ENCODE peak calls at places on chromosome 5, in ten cellular contexts. J, H, W, I, P, C, Q, R, K and Z are unnamed samples.

GRCh38 chr5:165325201-165325600 is 1819.8 kb downstream of the MAT2B start:
- DNase-seq in J (no peak), H (no peak), W (no peak), I (no peak), P (no peak), C (no peak), Q (peak; percentile 79), R (no peak), K (peak; percentile 12), Z (no peak)

GRCh38 chr5:94908889-94909480 is 290.5 kb downstream of the SLF1 start:
- DNase-seq in J (no peak), H (peak; percentile 55), W (no peak), I (no peak), P (peak; percentile 68), C (peak; percentile 42), Q (peak; percentile 66), R (no peak), K (peak; percentile 37), Z (no peak)

GRCh38 chr5:102919211-102919610 is 164.1 kb downstream of the PAM start:
- DNase-seq in J (no peak), H (no peak), W (no peak), I (no peak), P (no peak), C (no peak), Q (no peak), R (no peak), K (no peak), Z (no peak)

GRCh38 chr5:124263680-124264491 is 482.6 kb downstream of the ZNF608 start:
- DNase-seq in J (no peak), H (no peak), W (no peak), I (no peak), P (peak; percentile 43), C (no peak), Q (no peak), R (no peak), K (no peak), Z (no peak)

GRCh38 chr5:80864109-80864508 is 96.1 kb upstream of the RASGRF2 start:
- DNase-seq in J (no peak), H (no peak), W (no peak), I (no peak), P (no peak), C (no peak), Q (no peak), R (no peak), K (no peak), Z (no peak)

GRCh38 chr5:90342576-90342975 is 67.0 kb downstream of the CETN3 start:
- DNase-seq in J (no peak), H (no peak), W (no peak), I (no peak), P (no peak), C (no peak), Q (no peak), R (no peak), K (no peak), Z (no peak)

GRCh38 chr5:34535433-34535832 is 120.7 kb upstream of the RAI14 start:
- DNase-seq in J (no peak), H (no peak), W (no peak), I (no peak), P (no peak), C (no peak), Q (no peak), R (no peak), K (no peak), Z (no peak)

GRCh38 chr5:68922172-68922987 is 171.4 kb upstream of the SLC30A5 start:
- DNase-seq in J (no peak), H (no peak), W (no peak), I (no peak), P (peak; percentile 83), C (no peak), Q (no peak), R (no peak), K (no peak), Z (no peak)

DNA sequence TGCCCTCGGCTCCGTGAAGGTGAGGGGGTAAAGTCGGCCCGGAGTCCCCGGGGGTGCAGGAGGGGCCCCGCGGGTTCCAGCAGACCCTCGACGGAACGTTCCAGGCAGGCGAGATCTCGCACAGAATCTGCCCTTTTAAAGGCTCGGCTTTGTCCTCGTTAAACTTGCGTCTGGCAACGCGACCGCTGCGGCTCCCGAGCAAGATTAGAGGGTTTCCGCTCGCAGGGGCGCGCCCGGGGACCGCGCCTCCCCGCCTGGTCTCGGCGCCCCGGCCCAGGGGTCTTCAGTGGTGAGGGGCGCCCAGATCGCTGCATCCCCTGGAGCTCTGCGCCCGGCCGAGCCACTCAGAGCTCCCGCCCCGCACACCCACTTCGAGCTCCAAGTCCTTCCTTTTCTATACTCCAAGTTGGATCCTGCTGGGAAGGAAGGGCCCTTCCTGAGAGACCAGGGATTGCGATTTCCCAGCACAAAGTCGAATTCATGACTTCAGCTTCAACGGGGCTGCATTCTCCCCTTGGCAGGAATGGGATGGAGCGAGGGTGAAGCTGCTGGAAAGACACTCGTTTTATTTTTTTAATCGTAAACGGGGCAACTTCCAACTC is 11.4 kb downstream of the PROP1 start:
- DNase-seq in J (no peak), H (no peak), W (no peak), I (no peak), P (peak; percentile 44), C (no peak), Q (no peak), R (no peak), K (no peak), Z (no peak)
- H3K4me3 ChIP-seq in J (no peak overlapping the region), H (no peak overlapping the region), W (no peak overlapping the region), I (no peak overlapping the region), P (peak overlapping the region; percentile 47), C (no peak overlapping the region), Q (no peak overlapping the region), R (no peak overlapping the region), K (no peak overlapping the region), Z (no peak overlapping the region)

GRCh38 chr5:75050415-75050814 is 1.9 kb downstream of the GCNT4 start:
- DNase-seq in J (no peak), H (no peak), W (no peak), I (no peak), P (peak; percentile 88), C (peak; percentile 58), Q (peak; percentile 21), R (no peak), K (no peak), Z (no peak)
- TF ChIP-seq CTCF in J (no peak), H (no peak), W (peak; percentile 41), I (no peak), P (peak; percentile 53), C (no peak), Q (peak; percentile 45), R (no peak), K (peak; percentile 34), Z (peak; percentile 50)

DNA sequence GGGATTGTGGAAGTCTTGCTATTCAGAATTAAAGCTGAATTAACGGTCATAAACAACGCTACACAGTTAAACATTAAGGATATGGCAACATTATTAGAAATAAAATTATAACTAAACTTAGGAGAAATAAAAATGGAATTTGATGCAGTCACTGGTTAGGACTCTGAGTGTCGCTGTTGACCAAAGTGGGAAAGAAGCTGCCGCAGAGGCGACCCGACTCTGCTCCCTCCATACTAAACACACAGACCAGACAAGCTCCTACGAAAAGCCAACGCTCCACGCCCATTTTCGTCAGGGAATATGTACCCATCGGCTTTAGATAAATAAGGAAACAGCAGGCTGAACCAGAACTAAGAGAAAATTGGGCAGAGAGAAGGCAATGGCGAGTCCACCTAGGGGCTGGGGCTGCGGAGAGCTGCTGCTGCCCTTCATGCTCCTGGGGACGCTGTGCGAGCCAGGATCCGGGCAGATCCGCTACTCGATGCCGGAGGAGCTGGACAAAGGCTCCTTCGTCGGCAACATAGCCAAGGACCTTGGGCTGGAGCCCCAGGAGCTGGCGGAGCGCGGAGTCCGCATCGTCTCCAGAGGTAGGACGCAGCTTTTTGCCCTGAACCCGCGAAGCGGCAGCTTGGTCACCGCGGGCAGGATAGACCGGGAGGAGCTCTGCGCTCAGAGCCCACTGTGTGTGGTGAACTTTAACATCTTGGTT is at the start of gene PCDHGA5:
- DNase-seq in J (no peak), H (no peak), W (no peak), I (no peak), P (no peak), C (peak; percentile 46), Q (peak; percentile 27), R (no peak), K (peak; percentile 40), Z (no peak)
- H3K4me3 ChIP-seq in J (no peak within 1 kb of the TSS), H (no peak within 1 kb of the TSS), W (no peak within 1 kb of the TSS), I (no peak within 1 kb of the TSS), P (peak within 1 kb of the TSS; percentile 15), C (peak within 1 kb of the TSS; percentile 36), Q (peak within 1 kb of the TSS; percentile 33), R (no peak within 1 kb of the TSS), K (peak within 1 kb of the TSS; percentile 48), Z (no peak within 1 kb of the TSS)

DNA sequence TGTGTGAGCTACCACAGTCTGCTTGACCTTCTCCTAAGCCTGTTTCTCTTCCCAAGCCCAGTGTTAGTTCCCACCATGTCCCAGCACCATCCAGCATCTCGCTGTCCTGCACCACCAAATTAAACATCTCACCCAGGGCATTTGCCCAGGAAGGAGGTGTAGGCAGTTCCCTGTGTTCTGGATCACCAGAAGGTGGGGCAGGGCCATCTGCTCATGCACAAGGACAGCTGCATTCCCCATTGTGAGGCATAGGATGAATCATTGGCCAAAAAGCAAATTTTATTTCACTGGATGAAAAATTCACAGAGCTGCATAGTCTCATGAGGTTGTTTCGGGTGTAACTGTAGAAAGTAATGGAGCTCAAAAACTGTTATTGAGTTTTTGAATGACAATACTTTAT is 89.5 kb upstream of the GRIA1 start:
- DNase-seq in J (no peak), H (no peak), W (no peak), I (no peak), P (no peak), C (no peak), Q (no peak), R (no peak), K (no peak), Z (no peak)
- TF ChIP-seq CTCF in J (no peak), H (no peak), W (no peak), I (no peak), P (no peak), C (no peak), Q (no peak), R (no peak), K (no peak), Z (no peak)

GRCh38 chr5:98777295-98777694 is 3.8 kb downstream of the RGMB start:
- DNase-seq in J (no peak), H (no peak), W (no peak), I (no peak), P (no peak), C (no peak), Q (no peak), R (no peak), K (no peak), Z (no peak)

GRCh38 chr5:98774192-98775046 is 956 bp downstream of the RGMB start:
- DNase-seq in J (peak; percentile 53), H (peak; percentile 45), W (no peak), I (peak; percentile 33), P (peak; percentile 85), C (peak; percentile 63), Q (peak; percentile 79), R (peak; percentile 11), K (peak; percentile 74), Z (no peak)

GRCh38 chr5:98775246-98775961 is 1.9 kb downstream of the RGMB start:
- DNase-seq in J (no peak), H (no peak), W (no peak), I (no peak), P (no peak), C (no peak), Q (no peak), R (no peak), K (no peak), Z (no peak)

GRCh38 chr5:98773464-98774191 is at the start of gene RGMB:
- DNase-seq in J (peak; percentile 97), H (peak; percentile 95), W (peak; percentile 94), I (peak; percentile 98), P (peak; percentile 99), C (peak; percentile 99), Q (peak; percentile 99), R (peak; percentile 74), K (peak; percentile 99), Z (peak; percentile 98)

GRCh38 chr5:98775962-98776687 is 2.7 kb downstream of the RGMB start:
- DNase-seq in J (no peak), H (no peak), W (no peak), I (no peak), P (no peak), C (no peak), Q (peak; percentile 84), R (no peak), K (peak; percentile 81), Z (no peak)
- H3K4me3 ChIP-seq in J (no peak overlapping the region), H (no peak overlapping the region), W (peak overlapping the region; percentile 71), I (peak overlapping the region; percentile 88), P (peak overlapping the region; percentile 75), C (no peak overlapping the region), Q (peak overlapping the region; percentile 78), R (peak overlapping the region; percentile 74), K (peak overlapping the region; percentile 81), Z (peak overlapping the region; percentile 77)